ENCODE peak calls at places on chromosome 11, in seven cellular contexts. A is GM04503, C is left colon, Y is pulmonary artery endothelial cell, Z is KBM-7, H is foreskin keratinocyte, U is PC-3. V is an unnamed sample.
A peak's percentile ranks its signal among the peaks of the same experiment; 100 is the strongest.

GRCh38 chr11:73965076-73965763 is 14.4 kb downstream of the DNAJB13 start:
- DNase-seq in Y (no peak), C (no peak), A (no peak), U (peak; percentile 58), H (no peak), Z (no peak), V (no peak)

GRCh38 chr11:1356478-1356960 is 33.2 kb upstream of the BRSK2 start:
- DNase-seq in U (no peak), A (no peak), H (no peak), Z (no peak), C (no peak), Y (no peak), V (no peak)

GRCh38 chr11:123064268-123064657 is 2.3 kb upstream of the HSPA8 start:
- DNase-seq in A (no peak), C (no peak), U (no peak), Z (no peak), H (no peak), Y (no peak), V (no peak)

GRCh38 chr11:35272391-35272821 is 133.4 kb downstream of the CD44 start:
- DNase-seq in A (no peak), C (no peak), H (no peak), U (no peak), Z (no peak), Y (no peak), V (no peak)

GRCh38 chr11:36123353-36124220 is 165.6 kb downstream of the COMMD9 start:
- DNase-seq in H (no peak), C (no peak), A (no peak), Y (no peak), Z (no peak), U (no peak), V (peak; percentile 44)

GRCh38 chr11:65616575-65617001 is 1.0 kb downstream of the PCNX3 start:
- DNase-seq in C (no peak), Y (no peak), U (no peak), Z (no peak), A (no peak), H (no peak), V (peak; percentile 13)

GRCh38 chr11:77067776-77068460 is 1.1 kb downstream of the CAPN5 start:
- DNase-seq in Z (no peak), A (no peak), H (no peak), U (no peak), Y (no peak), C (no peak), V (no peak)

GRCh38 chr11:23278121-23278520 is 417.8 kb upstream of the CCDC179 start:
- DNase-seq in A (peak; percentile 37), Z (no peak), U (peak; percentile 40), H (peak; percentile 28), Y (no peak), C (no peak), V (peak; percentile 58)

GRCh38 chr11:36231300-36231699 is 57.9 kb downstream of the COMMD9 start:
- DNase-seq in H (no peak), C (no peak), U (peak; percentile 9), A (peak; percentile 55), Y (peak; percentile 7), Z (no peak), V (peak; percentile 84)

GRCh38 chr11:97908354-97908753 is 1112.4 kb upstream of the CNTN5 start:
- DNase-seq in C (no peak), Y (no peak), Z (no peak), H (no peak), A (no peak), U (no peak), V (no peak)

GRCh38 chr11:125390949-125391348 is 105.1 kb downstream of the FEZ1 start:
- DNase-seq in U (no peak), Y (peak; percentile 69), C (no peak), Z (no peak), A (peak; percentile 61), H (no peak), V (peak; percentile 28)

GRCh38 chr11:60003729-60004128 is 13.3 kb upstream of the OOSP4B start:
- DNase-seq in C (no peak), H (no peak), Y (no peak), Z (no peak), U (no peak), A (no peak), V (no peak)

GRCh38 chr11:87339416-87339815 is 301.7 kb downstream of the TMEM135 start:
- DNase-seq in A (no peak), U (no peak), Y (no peak), Z (no peak), C (no peak), H (no peak), V (no peak)

GRCh38 chr11:69588270-69588669 is 52.7 kb upstream of the CCND1 start:
- DNase-seq in Y (no peak), A (peak; percentile 80), H (peak; percentile 51), U (peak; percentile 85), C (no peak), Z (no peak), V (peak; percentile 73)

GRCh38 chr11:9550209-9550628 is 23.3 kb upstream of the WEE1 start:
- DNase-seq in U (no peak), A (no peak), H (no peak), C (no peak), Z (peak; percentile 25), Y (no peak), V (no peak)

GRCh38 chr11:46808804-46809431 is 37.2 kb downstream of the CKAP5 start:
- DNase-seq in Z (peak; percentile 54), H (peak; percentile 17), C (no peak), A (peak; percentile 9), U (peak; percentile 53), Y (no peak), V (peak; percentile 78)

GRCh38 chr11:108685419-108686161 is 20.7 kb downstream of the DDX10 start:
- DNase-seq in Z (no peak), A (no peak), C (no peak), U (no peak), Y (no peak), H (no peak), V (no peak)